ENCODE peak calls at places on chromosomes 7 and 10, in seven cellular contexts. S is OCI-LY7; K is CD8-positive, alpha-beta memory T cell; M is breast epithelium; P is RWPE2; H is endodermal cell; C is body of pancreas. Q is an unnamed sample. For H3K9me3, the result is how much of the 10 kb centered on the place peaks cover.

GRCh38 chr10:51097546-51097945 is 23.3 kb downstream of the PRKG1 start:
- DNase-seq in S (no peak), K (no peak), M (no peak), P (no peak), H (no peak), C (no peak), Q (no peak)

GRCh38 chr7:85405503-85405902 is 218.6 kb upstream of the SEMA3D start:
- DNase-seq in S (no peak), K (no peak), M (no peak), P (no peak), H (no peak), C (no peak), Q (no peak)

GRCh38 chr10:90087197-90088007 is 386.0 kb downstream of the KIF20B start:
- DNase-seq in S (peak), K (no peak), M (no peak), P (no peak), H (no peak), C (no peak), Q (no peak)

GRCh38 chr7:157525501-157525915 is 188.7 kb downstream of the DNAJB6 start:
- DNase-seq in S (no peak), K (no peak), M (peak), P (no peak), H (peak), C (no peak), Q (no peak)

GRCh38 chr7:131931368-131931767 is 374.9 kb upstream of the PODXL start:
- DNase-seq in S (no peak), K (no peak), M (no peak), P (no peak), H (peak), C (no peak), Q (no peak)

GRCh38 chr7:85457911-85458310 is 271.1 kb upstream of the SEMA3D start:
- DNase-seq in S (no peak), K (no peak), M (no peak), P (no peak), H (no peak), C (no peak), Q (no peak)

GRCh38 chr10:128178319-128178937 is 52.2 kb upstream of the MKI67 start:
- DNase-seq in S (peak), K (peak), M (no peak), P (no peak), H (peak), C (no peak), Q (peak)

GRCh38 chr10:73730153-73730906 is 13.8 kb upstream of the SEC24C start:
- DNase-seq in S (peak), K (peak), M (peak), P (peak), H (peak), C (peak), Q (peak)

GRCh38 chr7:155533120-155533826 is 13.1 kb downstream of the CNPY1 start:
- DNase-seq in S (no peak), K (no peak), M (no peak), P (peak), H (peak), C (no peak), Q (no peak)

GRCh38 chr7:155531686-155532085 is 14.7 kb downstream of the CNPY1 start:
- DNase-seq in S (no peak), K (no peak), M (no peak), P (peak), H (peak), C (no peak), Q (peak)

GRCh38 chr7:155533827-155534690 is 12.3 kb downstream of the CNPY1 start:
- DNase-seq in S (peak), K (no peak), M (no peak), P (no peak), H (peak), C (no peak), Q (peak)

GRCh38 chr7:155534691-155535090 is 11.7 kb downstream of the CNPY1 start:
- DNase-seq in S (no peak), K (no peak), M (no peak), P (no peak), H (no peak), C (no peak), Q (no peak)

GRCh38 chr7:155532792-155533119 is 13.6 kb downstream of the CNPY1 start:
- DNase-seq in S (no peak), K (no peak), M (no peak), P (peak), H (no peak), C (no peak), Q (no peak)
- H3K4me3 ChIP-seq in S (no peak), K (peak), M (peak), P (no peak), H (peak), C (no peak), Q (peak)

DNA sequence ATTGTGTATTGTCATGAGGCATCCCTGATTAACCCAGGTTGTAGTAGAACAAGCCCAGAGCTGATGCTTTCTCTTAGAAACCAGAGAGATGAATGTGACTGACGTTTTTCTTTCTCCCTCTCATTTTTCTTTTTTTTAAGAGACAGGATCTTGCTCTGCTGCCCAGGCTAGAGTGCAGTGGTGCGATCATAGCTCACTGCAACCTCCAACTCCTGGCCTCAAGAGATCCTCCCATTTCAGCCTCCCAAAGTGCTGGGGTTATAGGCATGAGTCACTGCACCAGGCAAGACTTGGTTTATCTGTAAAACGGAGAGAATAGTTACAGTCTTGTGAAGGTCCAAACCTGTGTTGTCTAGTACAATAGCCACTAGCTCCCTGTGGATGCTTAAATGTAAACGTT is 5.4 kb downstream of the LMTK2 start:
- DNase-seq in S (no peak), K (no peak), M (no peak), P (no peak), H (no peak), C (no peak), Q (no peak)
- H3K27ac ChIP-seq in S (no peak), K (no peak), M (no peak), P (no peak), H (no peak), C (no peak), Q (no peak)

GRCh38 chr7:159231017-159231416 is 86.3 kb upstream of the VIPR2 start:
- DNase-seq in S (no peak), K (no peak), M (no peak), P (no peak), H (no peak), C (no peak), Q (no peak)

GRCh38 chr7:159229683-159230475 is 85.2 kb upstream of the VIPR2 start:
- DNase-seq in S (no peak), K (no peak), M (no peak), P (no peak), H (no peak), C (no peak), Q (no peak)

GRCh38 chr7:159227433-159227832 is 82.8 kb upstream of the VIPR2 start:
- DNase-seq in S (no peak), K (no peak), M (no peak), P (no peak), H (no peak), C (no peak), Q (no peak)

GRCh38 chr7:159226303-159226702 is 81.6 kb upstream of the VIPR2 start:
- DNase-seq in S (no peak), K (no peak), M (no peak), P (no peak), H (no peak), C (no peak), Q (no peak)
- H3K9me3 ChIP-seq in S (under half), K (under half), M (under half), P (under half), H (half or more), C (under half), Q (under half)

GRCh38 chr7:12572941-12573340 is 2.4 kb downstream of the SCIN start:
- DNase-seq in S (no peak), K (no peak), M (no peak), P (no peak), H (no peak), C (no peak), Q (no peak)

GRCh38 chr7:12571691-12572090 is 1.2 kb downstream of the SCIN start:
- DNase-seq in S (no peak), K (no peak), M (no peak), P (no peak), H (no peak), C (no peak), Q (no peak)

GRCh38 chr7:12570148-12570528 is 382 bp upstream of the SCIN start:
- DNase-seq in S (no peak), K (no peak), M (no peak), P (no peak), H (no peak), C (peak), Q (no peak)

GRCh38 chr7:12569673-12570072 is 847 bp upstream of the SCIN start:
- DNase-seq in S (no peak), K (no peak), M (no peak), P (no peak), H (no peak), C (no peak), Q (no peak)

GRCh38 chr7:12570529-12571461 is at the start of gene SCIN:
- DNase-seq in S (no peak), K (peak), M (no peak), P (no peak), H (peak), C (peak), Q (no peak)
- H3K4me3 ChIP-seq in S (no peak), K (peak), M (peak), P (peak), H (peak), C (peak), Q (no peak)

GRCh38 chr10:116980041-116980440 is 24.9 kb downstream of the SHTN1 start:
- DNase-seq in S (no peak), K (no peak), M (no peak), P (no peak), H (no peak), C (no peak), Q (no peak)
- H3K27ac ChIP-seq in S (no peak), K (no peak), M (no peak), P (no peak), H (no peak), C (no peak), Q (no peak)

Q was measured in WERI-Rb-1.